ENCODE peak calls at places on chromosome 20, in six cellular contexts. R is H9, G is astrocyte, Y is fibroblast of lung, W is mammary epithelial cell, X is H1. C is an unnamed sample.

GRCh38 chr20:58550661-58551060 is 35.5 kb upstream of the APCDD1L start:
- DNase-seq in R (peak), G (peak), Y (peak), W (no peak), X (no peak), C (peak)

GRCh38 chr20:57656821-57657536 is 36.8 kb upstream of the ZBP1 start:
- DNase-seq in R (peak), G (no peak), Y (no peak), W (no peak), X (no peak), C (no peak)

GRCh38 chr20:46954490-46955038 is 59.9 kb downstream of the EYA2 start:
- DNase-seq in R (no peak), G (peak), Y (peak), W (peak), X (no peak), C (peak)

GRCh38 chr20:53028337-53029007 is 56.3 kb downstream of the TSHZ2 start:
- DNase-seq in R (no peak), G (peak), Y (no peak), W (peak), X (no peak), C (peak)

GRCh38 chr20:59526242-59527225 is 77.8 kb upstream of the PHACTR3 start:
- DNase-seq in R (peak), G (no peak), Y (no peak), W (no peak), X (no peak), C (peak)

GRCh38 chr20:4455996-4456395 is 265.7 kb upstream of the PRND start:
- DNase-seq in R (no peak), G (no peak), Y (no peak), W (no peak), X (no peak), C (no peak)

GRCh38 chr20:17806739-17807441 is 107.1 kb downstream of the BANF2 start:
- DNase-seq in R (peak), G (peak), Y (peak), W (no peak), X (no peak), C (peak)

GRCh38 chr20:55174635-55175034 is 699.2 kb downstream of the DOK5 start:
- DNase-seq in R (no peak), G (no peak), Y (no peak), W (no peak), X (no peak), C (no peak)

GRCh38 chr20:34433391-34433790 is 70.3 kb downstream of the ITCH start:
- DNase-seq in R (no peak), G (no peak), Y (no peak), W (no peak), X (no peak), C (no peak)

GRCh38 chr20:42255820-42256219 is 637.6 kb upstream of the CHD6 start:
- DNase-seq in R (no peak), G (no peak), Y (no peak), W (no peak), X (no peak), C (no peak)

GRCh38 chr20:45459606-45460005 is 9.9 kb upstream of the WFDC2 start:
- DNase-seq in R (no peak), G (no peak), Y (no peak), W (no peak), X (no peak), C (peak)

GRCh38 chr20:25005220-25005619 is 12.7 kb upstream of the APMAP start:
- DNase-seq in R (peak), G (no peak), Y (peak), W (no peak), X (no peak), C (peak)

GRCh38 chr20:58463231-58463630 is 52.0 kb downstream of the APCDD1L start:
- DNase-seq in R (no peak), G (no peak), Y (no peak), W (no peak), X (no peak), C (peak)

GRCh38 chr20:38692436-38693411 is 31.6 kb upstream of the SLC32A1 start:
- DNase-seq in R (peak), G (peak), Y (peak), W (peak), X (no peak), C (peak)

GRCh38 chr20:64219730-64220129 is 35.8 kb upstream of the PCMTD2 start:
- DNase-seq in R (peak), G (no peak), Y (no peak), W (no peak), X (no peak), C (no peak)

GRCh38 chr20:54633374-54633773 is 158.0 kb downstream of the DOK5 start:
- DNase-seq in R (no peak), G (no peak), Y (no peak), W (no peak), X (no peak), C (no peak)

GRCh38 chr20:10447028-10447427 is 11.9 kb downstream of the SLX4IP start:
- DNase-seq in R (no peak), G (peak), Y (peak), W (peak), X (no peak), C (peak)

GRCh38 chr20:21546355-21546754 is 32.5 kb upstream of the NKX2-2 start:
- DNase-seq in R (no peak), G (no peak), Y (no peak), W (no peak), X (no peak), C (no peak)

DNA sequence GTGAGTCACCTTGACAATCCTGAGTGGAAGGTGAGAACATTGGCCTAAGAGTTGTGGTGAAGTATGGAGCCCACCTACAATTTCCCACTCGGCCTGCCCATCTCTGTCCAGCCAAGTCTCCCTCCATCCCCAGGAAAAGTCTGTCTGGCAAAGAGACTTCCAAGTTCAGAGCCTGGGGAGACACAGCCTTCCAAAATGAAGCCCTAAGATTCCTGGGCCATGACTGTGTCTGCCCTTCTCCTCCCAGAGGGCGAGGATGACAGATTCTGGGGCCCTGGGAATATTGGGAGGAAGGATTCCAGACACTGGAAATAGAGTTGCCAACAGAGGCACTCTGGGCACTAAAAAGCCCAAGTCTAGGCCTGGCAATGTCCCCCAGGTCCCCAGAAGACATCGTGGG is 176.8 kb downstream of the NFATC2 start:
- DNase-seq in R (no peak), G (peak), Y (peak), W (peak), X (no peak), C (peak)
- H2AFZ ChIP-seq in R (no peak), G (no peak), Y (no peak), W (peak), X (no peak), C (no peak)

GRCh38 chr20:35699914-35700624 is 864 bp downstream of the ROMO1 start:
- DNase-seq in R (no peak), G (peak), Y (no peak), W (no peak), X (no peak), C (peak)

GRCh38 chr20:35695978-35696377 is 3.2 kb downstream of the NFS1 start:
- DNase-seq in R (no peak), G (no peak), Y (no peak), W (no peak), X (no peak), C (no peak)

GRCh38 chr20:35699127-35699913 is at the start of the genes NFS1 and ROMO1:
- DNase-seq in R (peak), G (peak), Y (peak), W (peak), X (peak), C (peak)

GRCh38 chr20:35698298-35699126 is 640 bp downstream of the NFS1 start:
- DNase-seq in R (no peak), G (no peak), Y (no peak), W (no peak), X (no peak), C (peak)

GRCh38 chr20:35697696-35698297 is 1.4 kb downstream of the NFS1 start:
- DNase-seq in R (no peak), G (no peak), Y (no peak), W (peak), X (no peak), C (no peak)
- H2AFZ ChIP-seq in R (no peak), G (no peak), Y (no peak), W (peak), X (peak), C (peak)

GRCh38 chr20:48482790-48483189 is 345.0 kb downstream of the PREX1 start:
- DNase-seq in R (no peak), G (no peak), Y (no peak), W (no peak), X (no peak), C (no peak)
- H2AFZ ChIP-seq in R (no peak), G (no peak), Y (no peak), W (no peak), X (no peak), C (no peak)

GRCh38 chr20:56637576-56637975 is 8.5 kb downstream of the TFAP2C start:
- DNase-seq in R (no peak), G (no peak), Y (no peak), W (no peak), X (no peak), C (no peak)
- H2AFZ ChIP-seq in R (no peak), G (no peak), Y (no peak), W (peak), X (no peak), C (no peak)